ENCODE peak calls at places on chromosomes 13 and 19, in ten cellular contexts. I is HEK293T; P is stimulated activated CD8-positive, alpha-beta memory T cell treated with anti-CD3 and anti-CD28 coated beads, Interleukin-7, amount 100 ng/mL, for 48 hours; U is A673; W is activated T-cell treated with anti-CD3 and anti-CD28 coated beads, Interleukin-2, amount 50 U/mL, for 48 hours; Z is amniotic stem cell; K is lung; F is endodermal cell; S is AG08395; N is H9. X is an unnamed sample.

GRCh38 chr13:79533781-79534400 is 52.9 kb downstream of the NDFIP2 start:
- DNase-seq in S (peak), I (no peak), P (no peak), F (no peak), Z (no peak), N (no peak), W (no peak), U (no peak), K (no peak), X (no peak)

GRCh38 chr13:114269281-114269770 is 12.1 kb upstream of the UPF3A start:
- DNase-seq in K (no peak), S (no peak), I (no peak), W (peak), U (no peak), N (no peak), Z (no peak), F (no peak), P (no peak), X (no peak)

GRCh38 chr13:60511637-60512036 is 114.6 kb downstream of the TDRD3 start:
- DNase-seq in P (no peak), K (no peak), I (no peak), U (peak), N (no peak), S (no peak), W (no peak), Z (no peak), F (no peak), X (no peak)

GRCh38 chr13:51585696-51586095 is 1.4 kb downstream of the WDFY2 start:
- DNase-seq in S (no peak), N (no peak), U (peak), K (no peak), Z (no peak), F (no peak), W (no peak), I (no peak), P (no peak), X (no peak)

GRCh38 chr19:5156231-5156986 is 184.2 kb downstream of the PTPRS start:
- DNase-seq in W (no peak), P (no peak), F (no peak), I (no peak), K (no peak), U (peak), N (peak), S (peak), Z (no peak), X (no peak)

GRCh38 chr13:110626510-110626909 is 11.2 kb downstream of the NAXD start:
- DNase-seq in Z (no peak), W (no peak), I (no peak), S (no peak), K (no peak), P (no peak), U (no peak), N (no peak), F (no peak), X (no peak)

GRCh38 chr19:47315125-47315821 is 5.6 kb downstream of the C5AR1 start:
- DNase-seq in I (peak), Z (peak), F (peak), W (peak), N (peak), K (peak), U (peak), P (no peak), S (peak), X (no peak)

GRCh38 chr19:14979498-14980255 is at the start of gene SLC1A6:
- DNase-seq in W (peak), S (no peak), K (no peak), I (peak), F (peak), Z (no peak), N (peak), U (no peak), P (no peak), X (peak)

GRCh38 chr19:13195678-13196077 is 45.5 kb downstream of the IER2 start:
- DNase-seq in I (peak), Z (no peak), S (no peak), K (peak), U (no peak), W (peak), N (peak), F (peak), P (no peak), X (no peak)

GRCh38 chr13:106176103-106176502 is 359.4 kb downstream of the EFNB2 start:
- DNase-seq in W (no peak), F (no peak), Z (peak), N (no peak), S (peak), U (no peak), K (no peak), P (no peak), I (no peak), X (no peak)

GRCh38 chr13:84431646-84432045 is 549.4 kb upstream of the SLITRK1 start:
- DNase-seq in W (no peak), N (no peak), S (no peak), I (no peak), P (no peak), U (peak), K (no peak), F (no peak), Z (peak), X (no peak)

GRCh38 chr13:107867701-107868661 is 347.4 kb downstream of the LIG4 start:
- DNase-seq in W (peak), N (peak), Z (peak), I (peak), K (no peak), U (peak), F (peak), P (no peak), S (peak), X (peak)

GRCh38 chr13:95822303-95822702 is 145.4 kb downstream of the DNAJC3 start:
- DNase-seq in S (no peak), F (no peak), Z (no peak), U (no peak), I (no peak), P (no peak), W (no peak), N (no peak), K (no peak), X (no peak)

GRCh38 chr13:60571571-60571970 is 174.6 kb downstream of the TDRD3 start:
- DNase-seq in N (no peak), W (no peak), U (no peak), F (no peak), P (no peak), I (no peak), Z (no peak), S (no peak), K (no peak), X (no peak)

GRCh38 chr19:51295382-51296126 is 15.9 kb upstream of the IGLON5 start:
- DNase-seq in S (no peak), N (peak), W (no peak), I (no peak), P (no peak), Z (no peak), U (no peak), K (no peak), F (peak), X (no peak)

GRCh38 chr13:105474983-105475382 is 1060.5 kb downstream of the EFNB2 start:
- DNase-seq in N (no peak), K (no peak), I (no peak), S (no peak), Z (no peak), P (no peak), F (no peak), U (no peak), W (no peak), X (no peak)

GRCh38 chr19:33736158-33736557 is 60.5 kb upstream of the KCTD15 start:
- DNase-seq in W (no peak), I (no peak), P (no peak), N (no peak), F (no peak), K (no peak), S (no peak), U (no peak), Z (no peak), X (no peak)

GRCh38 chr13:97385146-97385545 is 48.8 kb upstream of the RAP2A start:
- DNase-seq in I (no peak), U (no peak), K (no peak), Z (no peak), P (no peak), S (peak), F (no peak), N (no peak), W (no peak), X (no peak)

GRCh38 chr19:55158848-55159793 is 1.6 kb upstream of the TNNI3 start:
- DNase-seq in S (peak), P (no peak), I (no peak), N (peak), W (no peak), U (peak), F (peak), Z (no peak), K (no peak), X (no peak)

GRCh38 chr13:106243011-106243410 is 292.5 kb downstream of the EFNB2 start:
- DNase-seq in F (no peak), P (no peak), S (no peak), I (no peak), N (no peak), Z (no peak), K (no peak), W (no peak), U (no peak), X (no peak)

GRCh38 chr13:23715092-23715761 is 145.0 kb downstream of the TNFRSF19 start:
- DNase-seq in N (no peak), Z (no peak), F (no peak), K (no peak), S (no peak), U (no peak), P (no peak), W (no peak), I (no peak), X (no peak)

GRCh38 chr13:40916207-40916998 is 102.7 kb downstream of the ELF1 start:
- DNase-seq in N (no peak), U (no peak), K (no peak), P (no peak), W (no peak), S (peak), Z (no peak), F (no peak), I (no peak), X (no peak)

GRCh38 chr19:41535029-41535622 is 40.8 kb upstream of the CEACAM21 start:
- DNase-seq in S (no peak), P (no peak), U (no peak), W (no peak), N (no peak), K (no peak), F (no peak), I (no peak), Z (no peak), X (no peak)

GRCh38 chr13:45184693-45185092 is 16.2 kb downstream of the KCTD4 start:
- DNase-seq in U (no peak), Z (no peak), W (no peak), K (no peak), N (no peak), F (no peak), I (no peak), P (no peak), S (no peak), X (no peak)

GRCh38 chr13:52842440-52842839 is 6.0 kb downstream of the PCDH8 start:
- DNase-seq in N (no peak), K (no peak), Z (no peak), F (no peak), U (no peak), P (no peak), W (no peak), I (no peak), S (no peak), X (no peak)

GRCh38 chr13:111337206-111337605 is 16.8 kb downstream of the TEX29 start:
- DNase-seq in W (peak), U (no peak), F (peak), K (peak), N (peak), I (no peak), Z (peak), S (peak), P (no peak), X (peak)

GRCh38 chr13:99335603-99336002 is 28.4 kb upstream of the GPR183 start:
- DNase-seq in K (no peak), S (no peak), N (no peak), I (no peak), U (no peak), W (no peak), P (no peak), F (no peak), Z (no peak), X (no peak)

GRCh38 chr19:6678690-6679109 is 8.7 kb upstream of the TNFSF14 start:
- DNase-seq in U (no peak), K (no peak), N (no peak), F (no peak), Z (no peak), S (peak), P (no peak), I (no peak), W (peak), X (no peak)

GRCh38 chr13:24274452-24274971 is 34.9 kb upstream of the C1QTNF9 start:
- DNase-seq in U (peak), P (no peak), N (no peak), F (peak), W (peak), K (no peak), Z (no peak), I (no peak), S (no peak), X (no peak)

GRCh38 chr19:10471909-10472308 is 31.2 kb downstream of the KEAP1 start:
- DNase-seq in I (peak), W (no peak), S (no peak), F (no peak), K (no peak), P (no peak), Z (peak), U (peak), N (no peak), X (no peak)

GRCh38 chr13:66914155-66914554 is 316.0 kb downstream of the PCDH9 start:
- DNase-seq in F (no peak), I (no peak), S (no peak), U (no peak), N (no peak), Z (no peak), W (no peak), K (no peak), P (no peak), X (no peak)

GRCh38 chr13:112356190-112356589 is 20.0 kb upstream of the SPACA7 start:
- DNase-seq in N (no peak), U (no peak), Z (no peak), W (no peak), F (no peak), K (no peak), S (no peak), P (no peak), I (no peak), X (no peak)

GRCh38 chr13:33236021-33236420 is 49.5 kb downstream of the STARD13 start:
- DNase-seq in U (no peak), N (no peak), Z (peak), P (no peak), I (no peak), W (no peak), K (no peak), F (no peak), S (peak), X (no peak)

GRCh38 chr13:110551284-110551683 is 10.2 kb downstream of the RAB20 start:
- DNase-seq in P (no peak), W (no peak), K (no peak), U (no peak), S (no peak), N (no peak), F (no peak), I (no peak), Z (no peak), X (no peak)

GRCh38 chr19:48329167-48329891 is 4.0 kb downstream of the EMP3 start:
- DNase-seq in I (no peak), S (no peak), W (peak), U (peak), K (no peak), P (no peak), F (peak), N (peak), Z (peak), X (no peak)

GRCh38 chr19:52943134-52943883 is 19.4 kb downstream of the ZNF816 start:
- DNase-seq in S (no peak), W (no peak), N (no peak), I (no peak), Z (no peak), K (no peak), P (no peak), F (peak), U (no peak), X (no peak)

GRCh38 chr13:79267560-79267959 is 138.5 kb downstream of the RBM26 start:
- DNase-seq in S (no peak), U (no peak), P (no peak), W (no peak), K (no peak), F (no peak), N (no peak), I (no peak), Z (no peak), X (no peak)

X was measured in type B pancreatic cell.